ENCODE peak calls at places on chromosomes 3 and 15, in four cellular contexts. One of them, this sample, is unnamed.

GRCh38 chr15:60751985-60752952 is 273.3 kb upstream of the ICE2 start:
- DNase-seq in upper lobe of left lung: peak
- DNase-seq in heart left ventricle: peak
- DNase-seq in transverse colon: peak
- DNase-seq in this sample: peak

GRCh38 chr15:77025066-77025435 is 30.1 kb downstream of the PSTPIP1 start:
- DNase-seq in upper lobe of left lung: peak
- DNase-seq in transverse colon: no peak
- DNase-seq in heart left ventricle: no peak
- DNase-seq in this sample: peak

GRCh38 chr3:14652-15051 is 181.9 kb upstream of the CHL1 start:
- DNase-seq in upper lobe of left lung: no peak
- DNase-seq in transverse colon: no peak
- DNase-seq in heart left ventricle: no peak
- DNase-seq in this sample: no peak

GRCh38 chr15:82680200-82681102 is 29.2 kb downstream of the AP3B2 start:
- DNase-seq in heart left ventricle: no peak
- DNase-seq in upper lobe of left lung: peak
- DNase-seq in transverse colon: peak
- DNase-seq in this sample: no peak

GRCh38 chr3:193850084-193850619 is 257.1 kb downstream of the OPA1 start:
- DNase-seq in heart left ventricle: no peak
- DNase-seq in upper lobe of left lung: no peak
- DNase-seq in transverse colon: no peak
- DNase-seq in this sample: no peak

GRCh38 chr3:120449701-120450216 is 1.0 kb downstream of the FSTL1 start:
- DNase-seq in upper lobe of left lung: no peak
- DNase-seq in transverse colon: no peak
- DNase-seq in heart left ventricle: no peak
- DNase-seq in this sample: no peak

GRCh38 chr3:115204470-115204869 is 57.4 kb upstream of the ZBTB20 start:
- DNase-seq in upper lobe of left lung: no peak
- DNase-seq in transverse colon: no peak
- DNase-seq in heart left ventricle: no peak
- DNase-seq in this sample: no peak

GRCh38 chr15:62928996-62929350 is 113.6 kb upstream of the TPM1 start:
- DNase-seq in transverse colon: no peak
- DNase-seq in heart left ventricle: no peak
- DNase-seq in upper lobe of left lung: no peak
- DNase-seq in this sample: no peak

GRCh38 chr3:137808015-137808414 is 43.9 kb downstream of the SOX14 start:
- DNase-seq in heart left ventricle: no peak
- DNase-seq in transverse colon: no peak
- DNase-seq in upper lobe of left lung: no peak
- DNase-seq in this sample: no peak

GRCh38 chr3:173465112-173465511 is 67.6 kb downstream of the NLGN1 start:
- DNase-seq in transverse colon: no peak
- DNase-seq in upper lobe of left lung: no peak
- DNase-seq in heart left ventricle: no peak
- DNase-seq in this sample: no peak

GRCh38 chr3:118641608-118642007 is 393.0 kb downstream of the IGSF11 start:
- DNase-seq in heart left ventricle: no peak
- DNase-seq in upper lobe of left lung: no peak
- DNase-seq in transverse colon: no peak
- DNase-seq in this sample: no peak

GRCh38 chr3:17290894-17291293 is 406.1 kb downstream of the PLCL2 start:
- DNase-seq in upper lobe of left lung: no peak
- DNase-seq in heart left ventricle: no peak
- DNase-seq in transverse colon: no peak
- DNase-seq in this sample: no peak

GRCh38 chr3:79651536-79652065 is 116.2 kb downstream of the ROBO1 start:
- DNase-seq in heart left ventricle: no peak
- DNase-seq in transverse colon: no peak
- DNase-seq in upper lobe of left lung: no peak
- DNase-seq in this sample: peak

GRCh38 chr15:80970018-80970657 is 19.5 kb downstream of the MESD start:
- DNase-seq in transverse colon: peak
- DNase-seq in heart left ventricle: peak
- DNase-seq in upper lobe of left lung: peak
- DNase-seq in this sample: no peak

GRCh38 chr3:56917740-56918568 is 116.2 kb upstream of the ARHGEF3 start:
- DNase-seq in transverse colon: peak
- DNase-seq in upper lobe of left lung: no peak
- DNase-seq in heart left ventricle: no peak
- DNase-seq in this sample: no peak

GRCh38 chr3:20561166-20561565 is 375.2 kb upstream of the SGO1 start:
- DNase-seq in transverse colon: no peak
- DNase-seq in heart left ventricle: no peak
- DNase-seq in upper lobe of left lung: no peak
- DNase-seq in this sample: no peak

GRCh38 chr3:65808407-65808806 is 230.3 kb downstream of the MAGI1 start:
- DNase-seq in transverse colon: no peak
- DNase-seq in heart left ventricle: no peak
- DNase-seq in upper lobe of left lung: no peak
- DNase-seq in this sample: no peak

GRCh38 chr3:173893066-173893465 is 495.5 kb downstream of the NLGN1 start:
- DNase-seq in heart left ventricle: no peak
- DNase-seq in upper lobe of left lung: no peak
- DNase-seq in transverse colon: no peak
- DNase-seq in this sample: no peak

GRCh38 chr15:39621961-39622360 is 41.1 kb downstream of the THBS1 start:
- DNase-seq in transverse colon: no peak
- DNase-seq in upper lobe of left lung: no peak
- DNase-seq in heart left ventricle: no peak
- DNase-seq in this sample: no peak
- H3K27ac ChIP-seq in transverse colon: peak
- H3K27ac ChIP-seq in upper lobe of left lung: no peak
- H3K27ac ChIP-seq in heart left ventricle: no peak
- H3K27ac ChIP-seq in this sample: no peak

GRCh38 chr3:32410367-32411246 is 19.0 kb downstream of the CMTM7 start:
- DNase-seq in transverse colon: no peak
- DNase-seq in upper lobe of left lung: peak
- DNase-seq in heart left ventricle: no peak
- DNase-seq in this sample: no peak
- TF ChIP-seq POLR2A in transverse colon: no peak
- TF ChIP-seq POLR2A in upper lobe of left lung: no peak
- TF ChIP-seq POLR2A in heart left ventricle: no peak
- TF ChIP-seq POLR2A in this sample: no peak

GRCh38 chr3:141271279-141272033 is 39.8 kb downstream of the PXYLP1 start:
- DNase-seq in transverse colon: no peak
- DNase-seq in upper lobe of left lung: no peak
- DNase-seq in heart left ventricle: no peak
- DNase-seq in this sample: no peak

GRCh38 chr3:141266186-141266585 is 34.6 kb downstream of the PXYLP1 start:
- DNase-seq in upper lobe of left lung: no peak
- DNase-seq in transverse colon: no peak
- DNase-seq in heart left ventricle: no peak
- DNase-seq in this sample: no peak

GRCh38 chr3:141266797-141267555 is 35.4 kb downstream of the PXYLP1 start:
- DNase-seq in upper lobe of left lung: no peak
- DNase-seq in heart left ventricle: no peak
- DNase-seq in transverse colon: no peak
- DNase-seq in this sample: no peak

GRCh38 chr3:141268791-141269190 is 37.2 kb downstream of the PXYLP1 start:
- DNase-seq in transverse colon: no peak
- DNase-seq in heart left ventricle: no peak
- DNase-seq in upper lobe of left lung: no peak
- DNase-seq in this sample: no peak

GRCh38 chr3:141268281-141268680 is 36.7 kb downstream of the PXYLP1 start:
- DNase-seq in upper lobe of left lung: no peak
- DNase-seq in heart left ventricle: no peak
- DNase-seq in transverse colon: no peak
- DNase-seq in this sample: no peak
- TF ChIP-seq CTCF in upper lobe of left lung: no peak
- TF ChIP-seq CTCF in heart left ventricle: no peak
- TF ChIP-seq CTCF in transverse colon: no peak
- TF ChIP-seq CTCF in this sample: no peak

DNA sequence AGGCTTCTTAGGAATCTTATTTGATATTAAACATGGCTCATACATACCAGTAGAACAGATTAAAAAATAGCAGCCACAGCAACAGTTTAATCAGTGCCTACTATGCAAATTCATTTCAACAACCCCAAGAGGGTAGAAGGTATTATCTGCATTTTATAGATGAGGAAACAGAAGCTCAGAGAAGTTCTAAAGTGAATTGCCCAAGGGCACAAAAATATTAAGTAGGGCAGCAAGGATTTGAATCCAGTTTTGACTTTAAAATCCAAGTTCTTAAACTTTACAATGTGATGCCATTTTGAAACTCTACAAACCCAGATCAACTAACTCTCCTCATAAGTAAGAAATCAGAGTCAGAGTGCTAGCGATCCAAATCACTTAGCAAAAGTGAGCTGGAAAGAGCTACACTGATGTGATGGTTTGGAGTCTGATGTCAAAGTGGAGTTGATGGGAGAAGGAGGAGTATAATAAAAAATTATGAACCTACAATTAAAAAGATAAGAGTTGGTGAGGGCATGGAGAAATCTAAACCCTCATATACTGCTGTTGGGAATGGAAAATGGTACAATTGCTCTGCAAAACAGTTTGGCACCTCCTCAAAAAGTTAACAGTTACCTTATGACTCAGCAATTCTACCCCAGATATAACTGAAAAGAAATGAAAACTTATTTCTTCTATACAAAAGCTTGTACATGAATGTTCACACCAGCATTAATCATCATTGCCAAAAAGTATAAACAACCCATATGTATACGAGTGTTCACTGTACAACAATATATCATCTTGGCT is 51.0 kb upstream of the PLXND1 start:
- DNase-seq in heart left ventricle: no peak
- DNase-seq in upper lobe of left lung: no peak
- DNase-seq in transverse colon: no peak
- DNase-seq in this sample: no peak
- H3K27ac ChIP-seq in heart left ventricle: peak
- H3K27ac ChIP-seq in upper lobe of left lung: no peak
- H3K27ac ChIP-seq in transverse colon: no peak
- H3K27ac ChIP-seq in this sample: peak

GRCh38 chr15:85794598-85795319 is at the start of gene KLHL25:
- DNase-seq in heart left ventricle: peak
- DNase-seq in upper lobe of left lung: peak
- DNase-seq in transverse colon: peak
- DNase-seq in this sample: peak
- TF ChIP-seq POLR2A in heart left ventricle: no peak
- TF ChIP-seq POLR2A in upper lobe of left lung: peak
- TF ChIP-seq POLR2A in transverse colon: peak
- TF ChIP-seq POLR2A in this sample: peak